ENCODE peak calls at places on chromosome 6, in seven cellular contexts. One of them, this sample, is unnamed.

GRCh38 chr6:40395066-40395697 is 192.0 kb downstream of the LRFN2 start:
- DNase-seq in mammary epithelial cell: no peak
- DNase-seq in HCT116: no peak
- DNase-seq in Panc1: no peak
- DNase-seq in testis: no peak
- DNase-seq in AG04449: no peak
- DNase-seq in CD8-positive, alpha-beta memory T cell: no peak
- DNase-seq in this sample: no peak

GRCh38 chr6:16712250-16712930 is 48.9 kb downstream of the ATXN1 start:
- DNase-seq in Panc1: no peak
- DNase-seq in mammary epithelial cell: no peak
- DNase-seq in HCT116: no peak
- DNase-seq in AG04449: no peak
- DNase-seq in testis: no peak
- DNase-seq in CD8-positive, alpha-beta memory T cell: no peak
- DNase-seq in this sample: peak

GRCh38 chr6:138945354-138945753 is 42.7 kb downstream of the REPS1 start:
- DNase-seq in mammary epithelial cell: no peak
- DNase-seq in Panc1: no peak
- DNase-seq in testis: no peak
- DNase-seq in HCT116: no peak
- DNase-seq in AG04449: no peak
- DNase-seq in CD8-positive, alpha-beta memory T cell: no peak
- DNase-seq in this sample: no peak

GRCh38 chr6:135521431-135521830 is 23.9 kb upstream of the AHI1 start:
- DNase-seq in mammary epithelial cell: no peak
- DNase-seq in HCT116: no peak
- DNase-seq in CD8-positive, alpha-beta memory T cell: no peak
- DNase-seq in testis: no peak
- DNase-seq in Panc1: no peak
- DNase-seq in AG04449: no peak
- DNase-seq in this sample: no peak

GRCh38 chr6:107275330-107275865 is 160.1 kb upstream of the BEND3 start:
- DNase-seq in Panc1: no peak
- DNase-seq in testis: no peak
- DNase-seq in HCT116: no peak
- DNase-seq in AG04449: no peak
- DNase-seq in mammary epithelial cell: no peak
- DNase-seq in CD8-positive, alpha-beta memory T cell: no peak
- DNase-seq in this sample: no peak

GRCh38 chr6:113856011-113856551 is 1.1 kb upstream of the MARCKS start:
- DNase-seq in HCT116: no peak
- DNase-seq in CD8-positive, alpha-beta memory T cell: no peak
- DNase-seq in AG04449: no peak
- DNase-seq in testis: peak
- DNase-seq in mammary epithelial cell: peak
- DNase-seq in Panc1: no peak
- DNase-seq in this sample: peak

GRCh38 chr6:160733045-160733646 is 31.1 kb downstream of the PLG start:
- DNase-seq in Panc1: peak
- DNase-seq in AG04449: no peak
- DNase-seq in testis: peak
- DNase-seq in mammary epithelial cell: peak
- DNase-seq in CD8-positive, alpha-beta memory T cell: no peak
- DNase-seq in HCT116: peak
- DNase-seq in this sample: peak

GRCh38 chr6:159819932-159820640 is 20.0 kb downstream of the PNLDC1 start:
- DNase-seq in testis: no peak
- DNase-seq in mammary epithelial cell: no peak
- DNase-seq in HCT116: no peak
- DNase-seq in AG04449: no peak
- DNase-seq in CD8-positive, alpha-beta memory T cell: no peak
- DNase-seq in Panc1: no peak
- DNase-seq in this sample: no peak

GRCh38 chr6:52573295-52573694 is 3.6 kb downstream of the TRAM2 start:
- DNase-seq in HCT116: no peak
- DNase-seq in AG04449: no peak
- DNase-seq in CD8-positive, alpha-beta memory T cell: no peak
- DNase-seq in Panc1: no peak
- DNase-seq in mammary epithelial cell: no peak
- DNase-seq in testis: no peak
- DNase-seq in this sample: peak

GRCh38 chr6:147127587-147127986 is 76.6 kb upstream of the STXBP5 start:
- DNase-seq in HCT116: no peak
- DNase-seq in mammary epithelial cell: peak
- DNase-seq in CD8-positive, alpha-beta memory T cell: no peak
- DNase-seq in Panc1: no peak
- DNase-seq in testis: no peak
- DNase-seq in AG04449: no peak
- DNase-seq in this sample: peak

GRCh38 chr6:123715243-123715863 is 78.6 kb upstream of the TRDN start:
- DNase-seq in AG04449: no peak
- DNase-seq in mammary epithelial cell: peak
- DNase-seq in Panc1: peak
- DNase-seq in HCT116: peak
- DNase-seq in testis: peak
- DNase-seq in CD8-positive, alpha-beta memory T cell: no peak
- DNase-seq in this sample: peak

GRCh38 chr6:74182992-74183391 is 487.0 kb downstream of the CD109 start:
- DNase-seq in AG04449: no peak
- DNase-seq in testis: no peak
- DNase-seq in HCT116: no peak
- DNase-seq in CD8-positive, alpha-beta memory T cell: no peak
- DNase-seq in Panc1: no peak
- DNase-seq in mammary epithelial cell: no peak
- DNase-seq in this sample: no peak

GRCh38 chr6:79057746-79058145 is 20.3 kb downstream of the PHIP start:
- DNase-seq in mammary epithelial cell: no peak
- DNase-seq in CD8-positive, alpha-beta memory T cell: no peak
- DNase-seq in Panc1: no peak
- DNase-seq in testis: no peak
- DNase-seq in HCT116: no peak
- DNase-seq in AG04449: no peak
- DNase-seq in this sample: no peak

GRCh38 chr6:88168362-88168761 is 2.2 kb upstream of the CNR1 start:
- DNase-seq in AG04449: no peak
- DNase-seq in testis: no peak
- DNase-seq in Panc1: no peak
- DNase-seq in mammary epithelial cell: no peak
- DNase-seq in CD8-positive, alpha-beta memory T cell: no peak
- DNase-seq in HCT116: no peak
- DNase-seq in this sample: no peak

GRCh38 chr6:134090591-134090990 is 38.2 kb upstream of the SLC2A12 start:
- DNase-seq in mammary epithelial cell: no peak
- DNase-seq in AG04449: no peak
- DNase-seq in HCT116: no peak
- DNase-seq in Panc1: no peak
- DNase-seq in CD8-positive, alpha-beta memory T cell: no peak
- DNase-seq in testis: no peak
- DNase-seq in this sample: no peak

GRCh38 chr6:11500008-11500407 is 37.5 kb upstream of the TMEM170B start:
- DNase-seq in mammary epithelial cell: peak
- DNase-seq in testis: no peak
- DNase-seq in HCT116: no peak
- DNase-seq in Panc1: no peak
- DNase-seq in AG04449: peak
- DNase-seq in CD8-positive, alpha-beta memory T cell: no peak
- DNase-seq in this sample: peak

GRCh38 chr6:37020426-37021211 is 15.2 kb downstream of the FGD2 start:
- DNase-seq in AG04449: no peak
- DNase-seq in CD8-positive, alpha-beta memory T cell: no peak
- DNase-seq in testis: no peak
- DNase-seq in HCT116: no peak
- DNase-seq in Panc1: no peak
- DNase-seq in mammary epithelial cell: no peak
- DNase-seq in this sample: no peak

GRCh38 chr6:135135835-135136234 is 45.3 kb upstream of the MYB start:
- DNase-seq in HCT116: no peak
- DNase-seq in Panc1: no peak
- DNase-seq in AG04449: no peak
- DNase-seq in mammary epithelial cell: no peak
- DNase-seq in testis: no peak
- DNase-seq in CD8-positive, alpha-beta memory T cell: no peak
- DNase-seq in this sample: no peak

GRCh38 chr6:150231456-150231855 is 88.6 kb downstream of the PPP1R14C start:
- DNase-seq in mammary epithelial cell: peak
- DNase-seq in testis: no peak
- DNase-seq in HCT116: no peak
- DNase-seq in Panc1: no peak
- DNase-seq in AG04449: no peak
- DNase-seq in CD8-positive, alpha-beta memory T cell: no peak
- DNase-seq in this sample: peak

GRCh38 chr6:14713966-14714631 is 531.8 kb upstream of the JARID2 start:
- DNase-seq in HCT116: no peak
- DNase-seq in Panc1: no peak
- DNase-seq in CD8-positive, alpha-beta memory T cell: no peak
- DNase-seq in mammary epithelial cell: no peak
- DNase-seq in AG04449: no peak
- DNase-seq in testis: no peak
- DNase-seq in this sample: no peak

GRCh38 chr6:107820571-107821261 is 3.4 kb downstream of the SCML4 start:
- DNase-seq in Panc1: no peak
- DNase-seq in HCT116: no peak
- DNase-seq in mammary epithelial cell: peak
- DNase-seq in testis: no peak
- DNase-seq in AG04449: no peak
- DNase-seq in CD8-positive, alpha-beta memory T cell: peak
- DNase-seq in this sample: peak

GRCh38 chr6:25004357-25004756 is 68.6 kb upstream of the RIPOR2 start:
- DNase-seq in testis: no peak
- DNase-seq in Panc1: no peak
- DNase-seq in HCT116: no peak
- DNase-seq in AG04449: no peak
- DNase-seq in CD8-positive, alpha-beta memory T cell: no peak
- DNase-seq in mammary epithelial cell: no peak
- DNase-seq in this sample: no peak

GRCh38 chr6:42292002-42292735 is 74.5 kb upstream of the MRPS10 start:
- DNase-seq in HCT116: peak
- DNase-seq in mammary epithelial cell: peak
- DNase-seq in AG04449: no peak
- DNase-seq in testis: no peak
- DNase-seq in Panc1: no peak
- DNase-seq in CD8-positive, alpha-beta memory T cell: no peak
- DNase-seq in this sample: peak

GRCh38 chr6:75528423-75528822 is 34.8 kb upstream of the FILIP1 start:
- DNase-seq in mammary epithelial cell: no peak
- DNase-seq in HCT116: no peak
- DNase-seq in testis: no peak
- DNase-seq in Panc1: no peak
- DNase-seq in CD8-positive, alpha-beta memory T cell: no peak
- DNase-seq in AG04449: no peak
- DNase-seq in this sample: peak

GRCh38 chr6:151682922-151683321 is 124.6 kb upstream of the ESR1 start:
- DNase-seq in mammary epithelial cell: no peak
- DNase-seq in testis: no peak
- DNase-seq in Panc1: no peak
- DNase-seq in CD8-positive, alpha-beta memory T cell: no peak
- DNase-seq in AG04449: no peak
- DNase-seq in HCT116: no peak
- DNase-seq in this sample: no peak

GRCh38 chr6:34671362-34671761 is 25.2 kb downstream of the ILRUN start:
- DNase-seq in CD8-positive, alpha-beta memory T cell: no peak
- DNase-seq in AG04449: no peak
- DNase-seq in Panc1: no peak
- DNase-seq in mammary epithelial cell: no peak
- DNase-seq in HCT116: no peak
- DNase-seq in testis: no peak
- DNase-seq in this sample: peak

GRCh38 chr6:3119040-3119723 is 671 bp downstream of the BPHL start:
- DNase-seq in Panc1: no peak
- DNase-seq in CD8-positive, alpha-beta memory T cell: no peak
- DNase-seq in testis: peak
- DNase-seq in HCT116: no peak
- DNase-seq in mammary epithelial cell: peak
- DNase-seq in AG04449: no peak
- DNase-seq in this sample: peak

GRCh38 chr6:112269979-112270378 is 15.6 kb upstream of the LAMA4 start:
- DNase-seq in AG04449: no peak
- DNase-seq in Panc1: no peak
- DNase-seq in mammary epithelial cell: no peak
- DNase-seq in testis: no peak
- DNase-seq in HCT116: no peak
- DNase-seq in CD8-positive, alpha-beta memory T cell: no peak
- DNase-seq in this sample: no peak

DNA sequence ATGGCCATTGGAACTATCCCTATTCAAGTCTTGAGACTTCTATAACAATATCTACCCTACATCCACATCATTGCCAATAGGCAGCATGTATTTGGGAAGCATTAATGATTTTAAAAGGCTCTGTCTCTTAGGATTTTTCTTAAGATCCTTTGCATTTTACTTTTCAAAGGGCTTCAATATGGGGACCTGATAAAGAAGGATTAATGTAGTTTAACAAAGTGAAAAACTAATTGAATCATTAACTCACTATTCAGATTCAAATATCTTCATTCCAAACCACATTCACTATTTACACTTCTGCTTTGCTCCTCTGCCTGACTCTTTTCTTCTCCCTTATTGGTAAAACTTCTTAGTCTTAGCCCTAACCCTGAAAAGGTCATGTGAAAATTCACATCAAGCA is 333.0 kb downstream of the EPHA7 start:
- DNase-seq in mammary epithelial cell: no peak
- DNase-seq in testis: no peak
- DNase-seq in AG04449: no peak
- DNase-seq in Panc1: no peak
- DNase-seq in CD8-positive, alpha-beta memory T cell: no peak
- DNase-seq in HCT116: no peak
- DNase-seq in this sample: no peak
- H3K4me3 ChIP-seq in mammary epithelial cell: no peak
- H3K4me3 ChIP-seq in testis: no peak
- H3K4me3 ChIP-seq in AG04449: no peak
- H3K4me3 ChIP-seq in Panc1: no peak
- H3K4me3 ChIP-seq in CD8-positive, alpha-beta memory T cell: no peak
- H3K4me3 ChIP-seq in HCT116: no peak
- H3K4me3 ChIP-seq in this sample: no peak

GRCh38 chr6:35736982-35737412 is at the start of gene ARMC12:
- DNase-seq in mammary epithelial cell: no peak
- DNase-seq in Panc1: no peak
- DNase-seq in HCT116: no peak
- DNase-seq in CD8-positive, alpha-beta memory T cell: no peak
- DNase-seq in AG04449: no peak
- DNase-seq in testis: no peak
- DNase-seq in this sample: no peak
- H3K4me3 ChIP-seq in mammary epithelial cell: no peak
- H3K4me3 ChIP-seq in Panc1: no peak
- H3K4me3 ChIP-seq in HCT116: no peak
- H3K4me3 ChIP-seq in CD8-positive, alpha-beta memory T cell: no peak
- H3K4me3 ChIP-seq in AG04449: no peak
- H3K4me3 ChIP-seq in testis: no peak
- H3K4me3 ChIP-seq in this sample: no peak

GRCh38 chr6:169959129-169960002 is 207.9 kb downstream of the ERMARD start:
- DNase-seq in CD8-positive, alpha-beta memory T cell: no peak
- DNase-seq in mammary epithelial cell: no peak
- DNase-seq in Panc1: no peak
- DNase-seq in AG04449: no peak
- DNase-seq in HCT116: no peak
- DNase-seq in testis: no peak
- DNase-seq in this sample: no peak
- H3K4me3 ChIP-seq in CD8-positive, alpha-beta memory T cell: no peak
- H3K4me3 ChIP-seq in mammary epithelial cell: no peak
- H3K4me3 ChIP-seq in Panc1: no peak
- H3K4me3 ChIP-seq in AG04449: no peak
- H3K4me3 ChIP-seq in HCT116: no peak
- H3K4me3 ChIP-seq in testis: no peak
- H3K4me3 ChIP-seq in this sample: no peak

GRCh38 chr6:6736753-6737654 is 148.5 kb downstream of the LY86 start:
- DNase-seq in AG04449: no peak
- DNase-seq in Panc1: no peak
- DNase-seq in mammary epithelial cell: no peak
- DNase-seq in testis: peak
- DNase-seq in CD8-positive, alpha-beta memory T cell: no peak
- DNase-seq in HCT116: no peak
- DNase-seq in this sample: peak
- H3K4me3 ChIP-seq in AG04449: peak
- H3K4me3 ChIP-seq in Panc1: no peak
- H3K4me3 ChIP-seq in mammary epithelial cell: no peak
- H3K4me3 ChIP-seq in testis: peak
- H3K4me3 ChIP-seq in CD8-positive, alpha-beta memory T cell: no peak
- H3K4me3 ChIP-seq in HCT116: no peak
- H3K4me3 ChIP-seq in this sample: peak

This sample was measured in fibroblast of the aortic adventitia.